ENCODE peak calls at places on chromosomes 13 and 19, in ten cellular contexts. I is mesendoderm; R is left ventricle myocardium inferior; V is ascending aorta; H is caudate nucleus; X is dorsolateral prefrontal cortex; D is fibroblast of lung; B is aorta; U is naive thymus-derived CD4-positive, alpha-beta T cell; N is IMR-90. O is an unnamed sample.
A peak's percentile ranks its signal among the peaks of the same experiment; 100 is the strongest.

GRCh38 chr13:31870511-31870910 is 131.2 kb downstream of the RXFP2 start:
- DNase-seq in R (no peak), V (no peak), U (no peak), B (no peak), X (no peak), D (peak; percentile 37), H (no peak), N (no peak), I (no peak), O (no peak)

GRCh38 chr13:39676315-39676876 is 20.9 kb downstream of the COG6 start:
- DNase-seq in D (peak; percentile 68), N (peak; percentile 39), I (peak; percentile 53), B (no peak), H (no peak), V (no peak), U (peak; percentile 37), R (no peak), X (no peak), O (peak; percentile 28)

GRCh38 chr19:52695996-52696395 is 38.8 kb downstream of the ZNF611 start:
- DNase-seq in R (no peak), D (no peak), V (no peak), H (no peak), I (peak; percentile 67), U (no peak), N (no peak), B (no peak), X (no peak), O (no peak)

GRCh38 chr13:47213057-47213456 is 316.2 kb upstream of the HTR2A start:
- DNase-seq in I (no peak), H (no peak), U (no peak), N (peak; percentile 16), X (no peak), B (no peak), D (no peak), R (no peak), V (no peak), O (no peak)

GRCh38 chr13:63345835-63346234 is 1930.2 kb upstream of the PCDH20 start:
- DNase-seq in D (no peak), I (no peak), R (no peak), B (no peak), H (no peak), X (no peak), V (no peak), N (no peak), U (no peak), O (no peak)

GRCh38 chr13:61778531-61778930 is 362.9 kb upstream of the PCDH20 start:
- DNase-seq in I (peak; percentile 57), D (no peak), U (no peak), B (no peak), N (no peak), V (no peak), R (no peak), H (no peak), X (no peak), O (no peak)

GRCh38 chr19:48746120-48746519 is 589 bp downstream of the IZUMO1 start:
- DNase-seq in V (no peak), X (no peak), R (no peak), N (no peak), B (no peak), D (no peak), I (no peak), U (no peak), H (no peak), O (no peak)

GRCh38 chr13:112684444-112684843 is 5.4 kb upstream of the ATP11A start:
- DNase-seq in R (no peak), H (no peak), N (no peak), X (no peak), D (no peak), B (peak; percentile 9), V (no peak), I (no peak), U (no peak), O (no peak)

GRCh38 chr19:10006335-10006708 is 4.0 kb downstream of the COL5A3 start:
- DNase-seq in D (peak; percentile 58), B (no peak), R (peak; percentile 66), U (no peak), N (peak; percentile 72), H (no peak), X (no peak), I (no peak), V (no peak), O (no peak)

GRCh38 chr19:28537079-28537478 is 675.9 kb downstream of the UQCRFS1 start:
- DNase-seq in N (no peak), H (no peak), U (no peak), R (no peak), V (no peak), X (no peak), I (no peak), B (no peak), D (no peak), O (no peak)

DNA sequence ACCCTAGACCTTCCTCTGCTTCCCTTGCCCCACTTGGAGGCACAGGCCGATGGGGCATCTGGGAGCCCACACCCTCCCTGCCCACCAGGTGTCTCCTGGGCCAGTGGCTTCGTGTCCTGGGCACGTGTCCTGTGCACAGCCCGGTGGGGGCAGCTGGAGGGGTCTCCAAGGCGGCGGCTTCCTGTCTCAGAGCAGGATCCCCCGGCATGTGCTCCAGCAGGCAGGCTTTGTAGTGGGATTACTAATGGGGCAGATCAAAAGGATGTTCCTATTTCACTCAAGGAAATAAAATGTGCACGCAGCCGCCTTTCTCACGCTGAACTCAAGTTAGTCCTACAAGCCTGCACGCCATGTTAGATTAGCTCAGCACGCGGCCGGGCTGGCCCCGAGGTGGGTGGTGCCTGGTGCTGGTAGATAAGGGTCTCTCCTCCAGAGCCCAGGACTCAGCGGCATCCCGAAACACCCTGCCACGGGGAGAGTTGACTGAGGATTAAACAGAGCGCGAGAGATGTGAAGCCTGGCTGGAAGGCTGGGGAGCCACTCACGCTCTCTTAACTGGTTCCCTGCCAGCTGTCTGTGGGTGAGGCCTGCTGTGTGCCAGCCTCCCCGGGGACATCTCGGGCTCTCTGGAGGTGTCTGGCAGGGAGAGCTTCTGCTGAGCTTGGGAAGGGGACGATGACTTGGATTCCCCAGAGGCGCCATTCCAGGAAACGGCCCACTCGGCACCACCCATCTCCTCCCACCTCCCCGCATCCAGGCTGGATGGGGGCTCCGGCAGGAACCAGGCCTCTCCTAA is 122.1 kb downstream of the KDM4B start:
- DNase-seq in B (no peak), R (peak; percentile 65), D (peak; percentile 25), N (peak; percentile 15), X (no peak), U (no peak), I (peak; percentile 50), H (no peak), V (no peak), O (no peak)
- H3K27ac ChIP-seq in B (no peak overlapping the region), R (peak overlapping the region; percentile 62), D (peak overlapping the region; percentile 27), N (no peak overlapping the region), X (no peak overlapping the region), U (no peak overlapping the region), I (peak overlapping the region; percentile 19), H (no peak overlapping the region), V (peak overlapping the region; percentile 66), O (peak overlapping the region; percentile 55)

DNA sequence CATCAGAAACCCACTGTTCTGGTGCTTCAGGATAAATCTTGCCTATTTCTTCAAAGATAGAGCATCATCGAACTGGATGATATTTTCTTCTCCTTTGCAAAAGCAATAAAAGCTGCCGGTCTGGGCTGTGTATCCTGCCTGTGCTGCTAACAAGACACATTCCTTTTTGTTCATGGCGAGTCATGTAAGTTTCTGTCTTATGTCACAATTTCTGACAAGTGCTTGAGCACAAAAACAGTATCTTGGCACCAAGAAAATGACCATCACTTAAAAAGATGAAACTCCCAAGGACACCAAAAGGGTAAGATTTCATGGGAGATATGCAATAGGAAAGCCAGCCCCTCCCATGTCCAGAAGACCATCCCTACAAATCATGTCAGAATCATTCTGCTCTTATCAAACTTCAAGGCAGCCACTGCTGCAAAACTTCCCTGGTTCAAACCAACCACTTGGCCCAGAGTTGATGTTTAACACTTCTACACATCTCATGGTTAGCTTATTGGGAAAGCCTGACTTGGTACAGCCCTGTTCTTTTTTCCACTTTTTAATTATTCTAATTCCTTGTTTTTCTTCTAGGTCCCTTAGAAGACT is 375.4 kb upstream of the ZNF507 start:
- DNase-seq in H (no peak), U (no peak), B (no peak), N (no peak), R (no peak), D (peak; percentile 37), I (no peak), V (no peak), X (no peak), O (no peak)
- H3K27ac ChIP-seq in H (no peak overlapping the region), U (no peak overlapping the region), B (no peak overlapping the region), N (no peak overlapping the region), R (no peak overlapping the region), D (no peak overlapping the region), I (no peak overlapping the region), V (no peak overlapping the region), X (no peak overlapping the region), O (no peak overlapping the region)

DNA sequence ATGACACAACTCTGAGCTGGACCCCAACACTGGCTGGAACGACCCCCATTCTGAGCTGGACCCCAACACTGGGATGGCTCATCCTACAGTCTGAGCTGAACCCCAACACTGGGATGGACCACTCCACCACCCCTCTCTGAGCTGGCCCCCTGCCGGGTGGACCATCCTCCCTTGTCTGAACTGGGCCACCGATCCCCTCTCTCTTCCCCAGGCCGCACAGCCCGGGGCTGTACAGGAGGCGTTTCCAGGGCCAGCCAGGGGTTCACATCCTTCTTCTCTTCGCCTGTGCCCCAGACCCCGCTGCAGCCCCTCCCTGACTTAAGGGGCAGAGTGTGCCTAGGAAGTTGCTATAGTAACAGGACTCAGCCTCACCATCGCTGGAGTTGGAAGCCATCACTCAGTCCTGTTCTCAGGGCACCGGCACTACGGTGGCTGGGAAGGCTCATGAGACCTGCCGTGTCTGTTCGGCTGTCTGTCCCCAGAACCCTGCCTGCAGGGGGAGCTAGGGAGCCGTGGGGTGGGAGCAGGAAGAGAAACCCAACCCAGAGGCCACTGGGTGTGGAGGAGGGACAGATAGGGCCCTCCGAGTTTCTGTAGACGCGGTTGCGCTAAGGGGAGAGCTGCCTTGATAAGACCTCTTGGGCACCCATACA is 3.7 kb downstream of the PRKACA start:
- DNase-seq in B (no peak), N (no peak), X (no peak), R (peak; percentile 42), D (no peak), I (peak; percentile 60), U (no peak), V (no peak), H (no peak), O (no peak)
- H3K27ac ChIP-seq in B (peak overlapping the region; percentile 61), N (no peak overlapping the region), X (peak overlapping the region; percentile 22), R (peak overlapping the region; percentile 100), D (peak overlapping the region; percentile 82), I (no peak overlapping the region), U (no peak overlapping the region), V (peak overlapping the region; percentile 85), H (peak overlapping the region; percentile 44), O (peak overlapping the region; percentile 68)

DNA sequence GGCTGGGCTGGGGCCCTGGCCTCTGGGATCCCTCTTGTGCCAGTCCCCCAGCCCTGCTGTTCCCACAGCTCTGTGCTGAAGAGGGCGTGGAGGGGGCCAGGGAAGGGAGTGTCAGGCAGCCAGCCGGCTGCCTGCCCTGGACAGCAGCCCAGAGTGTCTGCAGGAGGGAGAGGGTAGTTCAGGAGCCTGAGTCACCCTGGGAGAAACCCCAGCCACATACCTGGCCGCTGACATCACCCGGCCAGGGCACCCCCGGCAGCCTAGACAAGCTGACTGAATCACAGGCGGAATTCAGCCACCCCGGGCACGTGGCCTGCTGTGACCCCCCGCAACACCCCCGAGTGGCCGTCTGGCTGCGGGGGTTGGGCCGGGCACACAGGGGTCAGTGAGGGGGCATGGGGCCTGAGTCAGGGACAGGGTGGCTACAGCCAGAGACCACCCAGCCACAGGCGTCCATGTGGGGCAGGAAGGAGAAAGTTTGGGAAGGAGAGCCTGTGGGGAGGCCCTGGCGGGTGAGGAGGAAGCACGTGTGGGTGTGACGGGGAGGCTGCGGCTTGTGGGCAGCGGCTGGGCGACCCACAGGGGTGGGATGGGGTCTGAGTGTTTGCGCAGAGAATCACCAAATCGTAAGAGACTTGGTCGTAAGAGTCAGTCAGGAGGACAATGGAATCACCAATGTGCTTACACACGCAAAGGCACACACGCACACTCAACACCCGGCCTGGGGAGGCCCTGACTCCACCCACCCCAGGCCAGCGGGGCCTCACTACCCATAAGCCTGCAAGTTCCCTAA is 11.9 kb upstream of the FOSB start:
- DNase-seq in I (peak; percentile 99), X (no peak), D (peak; percentile 98), H (no peak), U (no peak), R (peak; percentile 85), B (peak; percentile 99), N (peak; percentile 99), V (peak; percentile 93), O (peak; percentile 94)
- H3K27ac ChIP-seq in I (peak overlapping the region; percentile 47), X (no peak overlapping the region), D (peak overlapping the region; percentile 99), H (no peak overlapping the region), U (no peak overlapping the region), R (peak overlapping the region; percentile 79), B (peak overlapping the region; percentile 28), N (peak overlapping the region; percentile 66), V (peak overlapping the region; percentile 93), O (peak overlapping the region; percentile 75)